ENCODE peak calls at places on chromosomes 12 and 14, in ten cellular contexts. V is breast epithelium, E is heart left ventricle, X is body of pancreas, B is OCI-LY7, G is IMR-90, U is HepG2, F is suprapubic skin, P is ovary, Z is kidney. H is an unnamed sample. For H3K9me3, the result is how much of the 10 kb centered on the place peaks cover.

GRCh38 chr12:94074216-94074969 is 74.0 kb upstream of the PLXNC1 start:
- DNase-seq in V (peak), E (no peak), X (peak), B (no peak), G (no peak), U (no peak), F (no peak), P (no peak), Z (peak), H (no peak)

GRCh38 chr12:59010948-59011347 is 90.6 kb upstream of the LRIG3 start:
- DNase-seq in V (no peak), E (no peak), X (no peak), B (no peak), G (no peak), U (no peak), F (no peak), P (no peak), Z (no peak), H (no peak)

GRCh38 chr14:46580941-46581671 is 70.5 kb downstream of the RPL10L start:
- DNase-seq in V (no peak), E (no peak), X (peak), B (peak), G (no peak), U (peak), F (no peak), P (no peak), Z (no peak), H (peak)

GRCh38 chr12:6314776-6315175 is 4.3 kb downstream of the PLEKHG6 start:
- DNase-seq in V (no peak), E (no peak), X (no peak), B (no peak), G (no peak), U (no peak), F (no peak), P (no peak), Z (peak), H (no peak)

GRCh38 chr12:58883576-58884334 is 36.5 kb downstream of the LRIG3 start:
- DNase-seq in V (no peak), E (no peak), X (no peak), B (no peak), G (no peak), U (no peak), F (no peak), P (no peak), Z (no peak), H (no peak)

GRCh38 chr12:49945394-49946080 is 5.0 kb upstream of the AQP2 start:
- DNase-seq in V (no peak), E (peak), X (peak), B (peak), G (peak), U (peak), F (peak), P (peak), Z (peak), H (peak)

GRCh38 chr12:5723711-5724252 is 221.3 kb downstream of the ANO2 start:
- DNase-seq in V (no peak), E (no peak), X (no peak), B (no peak), G (no peak), U (no peak), F (no peak), P (no peak), Z (no peak), H (no peak)

GRCh38 chr14:21071225-21072041 is 1.3 kb downstream of the ARHGEF40 start:
- DNase-seq in V (peak), E (peak), X (peak), B (peak), G (peak), U (peak), F (peak), P (peak), Z (peak), H (peak)

GRCh38 chr14:104665663-104666522 is 23.5 kb upstream of the INF2 start:
- DNase-seq in V (peak), E (no peak), X (peak), B (peak), G (no peak), U (peak), F (no peak), P (no peak), Z (peak), H (no peak)

GRCh38 chr14:32004300-32004699 is 72.8 kb upstream of the ARHGAP5 start:
- DNase-seq in V (no peak), E (no peak), X (no peak), B (no peak), G (no peak), U (peak), F (no peak), P (no peak), Z (no peak), H (no peak)

GRCh38 chr14:94373708-94374107 is 14.7 kb downstream of the SERPINA1 start:
- DNase-seq in V (peak), E (no peak), X (no peak), B (no peak), G (peak), U (no peak), F (no peak), P (no peak), Z (no peak), H (no peak)

GRCh38 chr12:108768591-108769500 is 37.5 kb upstream of the CORO1C start:
- DNase-seq in V (no peak), E (peak), X (peak), B (no peak), G (no peak), U (peak), F (no peak), P (no peak), Z (peak), H (no peak)

GRCh38 chr14:20690848-20691640 is 2.5 kb downstream of the ANG start:
- DNase-seq in V (peak), E (no peak), X (peak), B (peak), G (peak), U (peak), F (no peak), P (no peak), Z (no peak), H (no peak)

GRCh38 chr12:57085999-57086950 is 2.6 kb upstream of the NAB2 start:
- DNase-seq in V (peak), E (peak), X (peak), B (peak), G (peak), U (peak), F (no peak), P (peak), Z (peak), H (peak)

DNA sequence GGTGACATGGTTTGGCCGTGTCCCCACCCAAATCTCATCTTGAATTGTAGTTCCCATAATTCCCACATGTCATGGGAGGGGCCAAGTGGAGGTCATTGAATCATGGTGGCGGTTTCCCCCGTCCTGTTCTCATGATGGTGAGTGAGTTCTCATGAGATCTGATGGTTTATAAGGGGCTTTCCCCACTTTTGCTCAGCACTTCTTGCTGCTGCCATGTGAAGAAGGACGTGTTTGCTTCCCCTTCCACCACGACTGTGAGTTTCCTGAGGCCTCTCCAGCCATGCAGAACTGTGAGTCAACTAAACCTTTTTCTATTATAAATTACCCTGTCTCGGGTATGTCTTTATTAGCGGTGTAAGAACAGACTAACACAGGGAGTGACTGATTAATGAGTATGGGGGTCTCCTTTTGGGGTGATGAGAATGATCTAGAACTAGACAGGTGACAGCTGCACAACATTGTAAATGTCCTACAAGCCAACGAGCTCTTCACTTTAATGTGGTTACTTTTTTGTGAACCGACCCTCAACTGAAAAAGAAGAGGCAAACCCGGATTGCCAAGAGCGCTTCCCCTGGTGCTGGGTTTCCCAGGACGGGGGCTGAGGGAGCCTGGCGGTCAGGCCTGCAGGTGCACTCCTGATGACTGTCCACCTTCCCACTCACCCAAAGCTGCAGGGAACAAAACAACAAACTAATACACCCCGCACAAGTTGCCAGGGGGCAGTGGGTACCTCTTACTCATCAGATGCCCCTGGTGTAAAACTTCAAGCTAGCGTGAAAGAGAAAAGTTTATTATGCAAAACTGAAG is 90.1 kb downstream of the NCOR2 start:
- DNase-seq in V (no peak), E (no peak), X (no peak), B (no peak), G (no peak), U (no peak), F (no peak), P (no peak), Z (peak), H (no peak)
- TF ChIP-seq CTCF in V (no peak), E (no peak), X (no peak), B (no peak), G (no peak), U (no peak), F (no peak), P (no peak), Z (no peak), H (no peak)

GRCh38 chr14:105881021-105881930 is 354.9 kb downstream of the TMEM121 start:
- DNase-seq in V (no peak), E (peak), X (peak), B (no peak), G (no peak), U (no peak), F (peak), P (peak), Z (peak), H (peak)
- H3K9me3 ChIP-seq in V (under half), E (under half), X (under half), B (under half), G (half or more), U (under half), F (under half), P (under half), Z (under half), H (under half)

GRCh38 chr12:132282950-132283771 is 46.2 kb downstream of the GALNT9 start:
- DNase-seq in V (no peak), E (peak), X (no peak), B (peak), G (no peak), U (no peak), F (no peak), P (no peak), Z (peak), H (peak)
- H3K4me3 ChIP-seq in V (no peak), E (no peak), X (no peak), B (no peak), G (no peak), U (no peak), F (no peak), P (no peak), Z (no peak), H (peak)

DNA sequence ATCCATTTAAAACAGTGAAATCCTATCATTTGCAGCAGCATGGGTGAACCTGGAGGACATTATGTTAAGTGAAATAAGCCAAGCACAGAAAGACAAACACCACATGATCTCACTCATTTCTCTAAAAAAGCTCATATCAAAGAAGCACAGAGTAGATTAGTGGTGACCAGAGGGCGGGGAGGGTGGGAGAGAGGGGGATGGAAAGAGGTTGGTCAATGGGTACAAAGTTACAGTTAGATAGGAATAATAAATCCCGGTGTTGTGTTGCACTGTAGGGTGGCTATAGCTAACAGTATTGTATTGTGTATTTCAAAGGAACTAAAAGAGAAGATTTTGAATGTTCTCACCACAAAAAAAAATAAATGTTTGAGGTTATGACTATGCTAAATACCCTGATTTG is 52.4 kb downstream of the DUSP6 start:
- DNase-seq in V (no peak), E (no peak), X (no peak), B (no peak), G (no peak), U (no peak), F (no peak), P (no peak), Z (no peak), H (no peak)
- TF ChIP-seq CTCF in V (no peak), E (no peak), X (no peak), B (no peak), G (no peak), U (no peak), F (no peak), P (no peak), Z (no peak), H (no peak)

GRCh38 chr12:120051535-120051934 is 62.5 kb downstream of the BICDL1 start:
- DNase-seq in V (no peak), E (no peak), X (no peak), B (no peak), G (no peak), U (no peak), F (no peak), P (no peak), Z (no peak), H (no peak)
- H3K9me3 ChIP-seq in V (under half), E (under half), X (under half), B (under half), G (under half), U (under half), F (under half), P (under half), Z (under half), H (under half)

GRCh38 chr14:106848330-106849121 is 1322.1 kb downstream of the TMEM121 start:
- DNase-seq in V (no peak), E (no peak), X (peak), B (peak), G (no peak), U (peak), F (no peak), P (no peak), Z (no peak), H (no peak)

GRCh38 chr14:106845286-106846087 is 1319.1 kb downstream of the TMEM121 start:
- DNase-seq in V (peak), E (no peak), X (peak), B (peak), G (no peak), U (peak), F (no peak), P (peak), Z (peak), H (peak)

GRCh38 chr14:106843951-106844483 is 1317.6 kb downstream of the TMEM121 start:
- DNase-seq in V (peak), E (no peak), X (peak), B (peak), G (no peak), U (no peak), F (no peak), P (peak), Z (peak), H (peak)

GRCh38 chr14:106844608-106845285 is 1318.4 kb downstream of the TMEM121 start:
- DNase-seq in V (peak), E (peak), X (peak), B (peak), G (no peak), U (peak), F (peak), P (peak), Z (peak), H (no peak)

DNA sequence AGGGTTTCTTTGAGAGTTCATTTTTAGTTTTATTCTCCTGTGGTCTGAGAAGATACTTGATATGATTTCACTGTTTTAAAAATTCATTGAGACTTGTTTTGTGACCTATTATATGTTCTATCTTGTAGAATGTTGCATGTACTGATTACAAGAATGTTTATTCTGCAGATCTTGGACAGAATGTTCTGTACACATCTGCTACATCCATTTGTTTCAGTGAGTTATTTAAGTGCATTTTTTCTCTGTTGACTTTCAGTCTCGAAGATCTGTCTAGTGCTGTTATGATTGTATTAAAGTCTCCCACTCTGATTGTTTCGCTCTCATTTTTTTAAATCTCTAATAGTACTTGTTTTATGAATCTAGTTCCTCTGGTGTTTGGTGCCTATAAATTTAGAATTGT is 1319.8 kb downstream of the TMEM121 start:
- DNase-seq in V (no peak), E (no peak), X (no peak), B (peak), G (no peak), U (no peak), F (no peak), P (no peak), Z (no peak), H (no peak)
- H3K4me3 ChIP-seq in V (no peak), E (no peak), X (no peak), B (peak), G (no peak), U (peak), F (peak), P (peak), Z (peak), H (no peak)

DNA sequence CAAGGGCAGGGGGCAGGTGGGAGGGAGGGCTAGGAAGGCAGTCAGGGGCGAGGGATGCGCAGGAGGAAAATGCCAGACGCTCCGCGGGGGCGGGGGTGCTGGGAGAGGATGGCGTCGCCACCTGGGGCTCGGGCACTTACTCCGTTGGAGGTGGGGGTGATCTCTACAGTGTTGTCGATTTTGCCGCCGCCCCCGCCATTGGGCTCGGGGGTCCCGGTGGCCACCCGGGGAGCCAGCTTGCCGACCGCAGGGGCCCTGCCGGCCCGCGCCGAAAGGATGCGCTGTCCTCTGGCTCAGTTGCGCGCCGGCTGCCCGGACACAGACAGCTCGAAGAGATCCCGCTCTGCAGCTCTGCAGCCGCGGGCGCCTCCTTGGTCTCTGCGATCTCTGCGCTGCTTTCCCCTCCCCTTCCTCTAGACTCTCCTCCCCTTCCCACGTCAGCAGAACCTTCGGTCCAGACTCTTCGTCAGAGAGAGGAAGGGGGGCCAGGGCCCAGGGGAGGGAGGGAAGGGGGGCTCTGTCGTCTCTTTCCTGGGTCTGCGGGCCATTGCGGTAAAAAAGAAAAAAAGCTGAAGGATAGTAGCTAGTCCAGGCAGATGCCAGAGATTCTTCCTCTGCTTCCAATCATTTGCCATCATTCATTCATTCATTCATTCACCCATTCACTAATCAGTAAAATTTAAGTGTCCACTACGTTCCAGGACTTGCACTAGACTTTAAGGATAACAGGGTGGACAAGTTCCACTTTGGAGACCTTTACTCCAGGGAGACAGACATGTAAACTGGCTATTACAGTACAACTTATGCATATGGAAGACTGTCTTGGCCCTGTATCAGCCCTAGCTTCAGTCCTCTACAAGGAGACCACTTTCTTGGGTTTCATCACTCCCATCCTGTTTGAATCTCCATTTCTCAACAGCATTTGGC is at the start of gene SLC22A17:
- DNase-seq in V (peak), E (peak), X (peak), B (no peak), G (peak), U (peak), F (no peak), P (peak), Z (peak), H (peak)
- TF ChIP-seq CTCF in V (no peak), E (peak), X (no peak), B (no peak), G (peak), U (peak), F (no peak), P (no peak), Z (no peak), H (peak)

DNA sequence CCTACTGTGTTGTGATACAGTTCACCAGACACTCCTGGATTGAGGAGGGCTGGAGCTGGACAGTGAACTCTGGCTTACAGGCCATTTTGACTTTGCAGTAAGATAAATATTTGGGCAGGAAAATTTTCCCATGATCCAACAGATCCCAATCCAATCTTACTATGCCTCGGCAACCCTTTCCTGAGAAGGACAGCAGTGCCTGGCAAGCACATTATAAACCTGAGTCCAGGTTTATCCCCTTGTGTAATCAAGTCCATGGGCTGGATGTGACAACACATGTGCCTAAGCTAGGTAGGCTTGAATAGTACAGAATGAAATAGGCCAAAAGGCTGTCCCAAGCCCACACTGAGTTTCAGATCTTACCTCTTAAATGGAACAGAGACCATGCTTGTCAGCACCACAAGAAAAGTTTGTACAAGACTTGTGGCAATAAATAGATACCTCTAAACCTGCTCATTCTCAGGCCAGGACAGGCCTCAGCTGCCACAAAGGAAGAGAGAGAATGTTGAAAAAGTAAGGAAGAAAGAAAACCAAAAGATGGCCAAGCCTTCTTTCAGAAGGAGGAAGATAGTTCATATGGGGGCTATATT is 34.9 kb downstream of the CREBL2 start:
- DNase-seq in V (no peak), E (no peak), X (no peak), B (no peak), G (no peak), U (no peak), F (no peak), P (no peak), Z (no peak), H (no peak)
- H3K9me3 ChIP-seq in V (under half), E (under half), X (under half), B (under half), G (under half), U (under half), F (under half), P (under half), Z (under half), H (under half)

H was measured in WERI-Rb-1.